ENCODE peak calls at places on chromosome 3, in four cellular contexts. U is hepatocyte, L is choroid plexus epithelial cell, V is GM13977. D is an unnamed sample.

GRCh38 chr3:51378726-51379125 is 6.4 kb upstream of the MANF start:
- DNase-seq in U (no peak), L (no peak), V (no peak), D (no peak)

GRCh38 chr3:18134386-18135082 is 290.6 kb downstream of the SATB1 start:
- DNase-seq in U (no peak), L (peak; percentile 76), V (no peak), D (peak; percentile 46)

GRCh38 chr3:192207661-192208060 is 519.7 kb downstream of the FGF12 start:
- DNase-seq in U (no peak), L (no peak), V (no peak), D (no peak)

GRCh38 chr3:47617061-47618010 is 38.7 kb upstream of the CSPG5 start:
- DNase-seq in U (no peak), L (no peak), V (no peak), D (peak; percentile 7)

GRCh38 chr3:171026584-171027293 is at the start of gene SLC2A2:
- DNase-seq in U (peak; percentile 58), L (no peak), V (no peak), D (no peak)

GRCh38 chr3:47265008-47265407 is 17.6 kb downstream of the KIF9 start:
- DNase-seq in U (no peak), L (no peak), V (no peak), D (no peak)

GRCh38 chr3:106635271-106635670 is 742.0 kb upstream of the CCDC54 start:
- DNase-seq in U (no peak), L (peak; percentile 83), V (no peak), D (peak; percentile 80)

GRCh38 chr3:37071921-37072320 is 78.6 kb downstream of the MLH1 start:
- DNase-seq in U (no peak), L (peak; percentile 28), V (no peak), D (no peak)

GRCh38 chr3:171614318-171614967 is 154.2 kb upstream of the TNIK start:
- DNase-seq in U (peak; percentile 38), L (peak; percentile 65), V (peak; percentile 12), D (no peak)

GRCh38 chr3:40620151-40620550 is 95.4 kb downstream of the ZNF621 start:
- DNase-seq in U (no peak), L (no peak), V (no peak), D (no peak)

GRCh38 chr3:14204605-14205284 is 26.1 kb downstream of the LSM3 start:
- DNase-seq in U (peak; percentile 59), L (peak; percentile 69), V (no peak), D (peak; percentile 75)

GRCh38 chr3:195080571-195081141 is 190.3 kb downstream of the XXYLT1 start:
- DNase-seq in U (no peak), L (peak; percentile 42), V (no peak), D (no peak)

GRCh38 chr3:154023148-154023547 is 98.0 kb upstream of the ARHGEF26 start:
- DNase-seq in U (peak; percentile 68), L (no peak), V (no peak), D (no peak)

GRCh38 chr3:15204005-15204404 is 2.0 kb upstream of the CAPN7 start:
- DNase-seq in U (peak; percentile 23), L (peak; percentile 16), V (no peak), D (peak; percentile 35)

GRCh38 chr3:192246847-192247520 is 480.4 kb downstream of the FGF12 start:
- DNase-seq in U (no peak), L (no peak), V (no peak), D (no peak)

GRCh38 chr3:100089802-100090668 is 24.3 kb downstream of the FILIP1L start:
- DNase-seq in U (peak; percentile 65), L (peak; percentile 81), V (peak; percentile 21), D (peak; percentile 72)

GRCh38 chr3:181363231-181363630 is 348.5 kb upstream of the SOX2 start:
- DNase-seq in U (no peak), L (no peak), V (no peak), D (no peak)

GRCh38 chr3:188901671-188902331 is 270.0 kb upstream of the TPRG1 start:
- DNase-seq in U (no peak), L (no peak), V (no peak), D (no peak)

GRCh38 chr3:117348881-117349280 is 639.3 kb downstream of the TUSC7 start:
- DNase-seq in U (no peak), L (no peak), V (no peak), D (no peak)

GRCh38 chr3:184229424-184230080 is at the start of gene VWA5B2:
- DNase-seq in U (peak; percentile 89), L (peak; percentile 14), V (peak; percentile 97), D (peak; percentile 25)

GRCh38 chr3:146640955-146641867 is 36.1 kb upstream of the PLSCR5 start:
- DNase-seq in U (peak; percentile 39), L (peak; percentile 82), V (peak; percentile 14), D (peak; percentile 53)

GRCh38 chr3:175150812-175151411 is 291.8 kb downstream of the NAALADL2 start:
- DNase-seq in U (no peak), L (no peak), V (no peak), D (no peak)

GRCh38 chr3:128987297-128987696 is 6.6 kb downstream of the CFAP92 start:
- DNase-seq in U (no peak), L (no peak), V (no peak), D (no peak)

GRCh38 chr3:15097889-15098288 is 1.1 kb downstream of the RBSN start:
- DNase-seq in U (no peak), L (peak; percentile 10), V (no peak), D (peak; percentile 26)

GRCh38 chr3:30548605-30549004 is 57.8 kb upstream of the TGFBR2 start:
- DNase-seq in U (no peak), L (peak; percentile 25), V (no peak), D (no peak)

GRCh38 chr3:124277516-124277890 is 285.6 kb upstream of the ROPN1 start:
- DNase-seq in U (no peak), L (peak; percentile 63), V (no peak), D (no peak)

GRCh38 chr3:186268616-186269448 is 93.2 kb downstream of the DGKG start:
- DNase-seq in U (no peak), L (peak; percentile 76), V (no peak), D (peak; percentile 26)
- TF ChIP-seq CTCF in U (peak; percentile 28), L (peak; percentile 75), V (peak; percentile 12), D (peak; percentile 63)

GRCh38 chr3:11214451-11214987 is 57.7 kb upstream of the ATG7 start:
- DNase-seq in U (no peak), L (no peak), V (no peak), D (no peak)

GRCh38 chr3:11212301-11212613 is 58.0 kb downstream of the HRH1 start:
- DNase-seq in U (no peak), L (peak; percentile 48), V (no peak), D (peak; percentile 58)

GRCh38 chr3:11212784-11213183 is 58.5 kb downstream of the HRH1 start:
- DNase-seq in U (no peak), L (peak; percentile 32), V (no peak), D (no peak)

GRCh38 chr3:11213810-11214450 is 58.3 kb upstream of the ATG7 start:
- DNase-seq in U (no peak), L (no peak), V (no peak), D (no peak)

GRCh38 chr3:11211531-11212300 is 57.4 kb downstream of the HRH1 start:
- DNase-seq in U (no peak), L (peak; percentile 57), V (no peak), D (no peak)
- TF ChIP-seq CTCF in U (peak; percentile 7), L (peak; percentile 49), V (no peak), D (peak; percentile 51)

GRCh38 chr3:126956866-126957650 is 25.9 kb upstream of the PLXNA1 start:
- DNase-seq in U (no peak), L (no peak), V (no peak), D (no peak)
- TF ChIP-seq CTCF in U (no peak), L (no peak), V (no peak), D (no peak)

GRCh38 chr3:23303601-23304217 is 100.6 kb downstream of the UBE2E2 start:
- DNase-seq in U (no peak), L (no peak), V (no peak), D (no peak)
- TF ChIP-seq CTCF in U (no peak), L (no peak), V (no peak), D (no peak)

GRCh38 chr3:52792413-52792812 is 2.2 kb upstream of the ITIH3 start:
- DNase-seq in U (no peak), L (no peak), V (no peak), D (no peak)
- TF ChIP-seq CTCF in U (no peak), L (peak; percentile 17), V (no peak), D (peak; percentile 13)